ENCODE peak calls at places on chromosomes 1 and 21, in four cellular contexts. G, R, D and L are unnamed samples.

GRCh38 chr21:33640697-33641338 is 723 bp downstream of the CRYZL1 start:
- DNase-seq in R (no peak), G (peak), D (no peak), L (no peak)

GRCh38 chr1:156897078-156897825 is 3.7 kb downstream of the PEAR1 start:
- DNase-seq in G (no peak), D (no peak), R (no peak), L (no peak)

GRCh38 chr1:85448358-85448757 is 16.6 kb downstream of the DDAH1 start:
- DNase-seq in G (no peak), R (no peak), D (no peak), L (no peak)

GRCh38 chr1:15919316-15919715 is 56.6 kb downstream of the ZBTB17 start:
- DNase-seq in G (no peak), R (no peak), D (peak), L (no peak)

GRCh38 chr1:207672525-207673130 is 27.7 kb downstream of the CR1L start:
- DNase-seq in R (peak), G (peak), D (no peak), L (peak)

GRCh38 chr21:43302769-43303168 is 124.2 kb downstream of the SIK1 start:
- DNase-seq in R (no peak), G (no peak), D (no peak), L (no peak)

GRCh38 chr1:187817782-187818181 is 989.0 kb downstream of the PLA2G4A start:
- DNase-seq in R (no peak), D (no peak), G (no peak), L (no peak)

GRCh38 chr1:152047954-152048640 is 11.3 kb upstream of the S100A11 start:
- DNase-seq in R (peak), G (peak), D (peak), L (peak)

GRCh38 chr1:114512595-114513280 is 1.7 kb upstream of the TRIM33 start:
- DNase-seq in R (peak), G (no peak), D (no peak), L (no peak)

GRCh38 chr1:86504130-86504479 is 35.4 kb downstream of the CLCA1 start:
- DNase-seq in G (no peak), R (no peak), D (no peak), L (no peak)

GRCh38 chr1:192805832-192806323 is 3.0 kb upstream of the RGS2 start:
- DNase-seq in R (peak), G (peak), D (no peak), L (no peak)

GRCh38 chr1:37741130-37741529 is 23.8 kb downstream of the EPHA10 start:
- DNase-seq in G (no peak), R (no peak), D (no peak), L (no peak)

GRCh38 chr1:37476460-37477197 is 2.2 kb downstream of the ZC3H12A start:
- DNase-seq in D (no peak), R (no peak), G (no peak), L (no peak)

GRCh38 chr1:37174876-37175275 is 140.6 kb upstream of the GRIK3 start:
- DNase-seq in D (no peak), R (no peak), G (no peak), L (no peak)

GRCh38 chr1:61680500-61680899 is 44.4 kb downstream of the TM2D1 start:
- DNase-seq in G (no peak), D (no peak), R (no peak), L (no peak)

GRCh38 chr1:204975568-204976235 is 67.3 kb upstream of the CNTN2 start:
- DNase-seq in G (peak), D (no peak), R (peak), L (peak)

GRCh38 chr1:32101233-32101681 is 6.6 kb upstream of the KPNA6 start:
- DNase-seq in G (no peak), D (no peak), R (peak), L (no peak)
- TF ChIP-seq USF1 in G (no peak), D (no peak), R (no peak), L (no peak)

GRCh38 chr1:208781391-208782035 is 537.3 kb upstream of the PLXNA2 start:
- DNase-seq in D (no peak), R (no peak), G (no peak), L (peak)
- TF ChIP-seq USF1 in D (no peak), R (no peak), G (no peak), L (no peak)

DNA sequence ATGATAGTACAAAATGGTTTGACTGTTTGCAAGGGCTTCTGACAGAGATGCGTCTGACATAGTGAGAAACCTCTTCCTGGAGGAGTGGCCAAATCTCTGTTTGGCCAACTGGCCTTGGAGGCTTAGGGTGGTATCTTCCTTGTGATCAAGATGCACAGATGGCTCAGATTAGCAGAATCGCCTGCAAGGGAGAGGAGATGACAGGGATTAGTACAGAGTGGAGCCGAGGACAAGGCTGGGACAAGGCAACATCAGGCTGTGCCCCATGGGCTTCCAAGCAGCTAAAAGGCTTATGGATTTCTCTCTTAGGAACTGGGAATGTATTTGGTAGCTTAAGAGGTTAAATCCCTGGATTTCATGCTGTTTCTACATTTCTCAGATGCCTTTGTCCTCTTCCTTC is 379.1 kb downstream of the SIPA1L2 start:
- DNase-seq in R (no peak), D (no peak), G (no peak), L (no peak)
- TF ChIP-seq USF1 in R (no peak), D (no peak), G (no peak), L (no peak)

GRCh38 chr1:116794804-116795481 is 40.7 kb downstream of the CD2 start:
- DNase-seq in G (no peak), D (peak), R (no peak), L (no peak)
- TF ChIP-seq USF1 in G (no peak), D (no peak), R (no peak), L (no peak)